ENCODE peak calls at places on chromosomes 12 and 14, in five cellular contexts. One of them, this sample, is unnamed.

GRCh38 chr14:69693145-69693544 is 73.8 kb upstream of the SRSF5 start:
- DNase-seq in activated T-helper 1 cell treated with Interleukin-2 at 50 U/mL for 16 hours: no peak
- DNase-seq in NCI-H1694: peak
- DNase-seq in GDM1: no peak
- DNase-seq in RWPE1: no peak
- DNase-seq in this sample: peak

GRCh38 chr14:97978336-97978735 is 1181.2 kb downstream of the VRK1 start:
- DNase-seq in RWPE1: peak
- DNase-seq in NCI-H1694: peak
- DNase-seq in GDM1: no peak
- DNase-seq in activated T-helper 1 cell treated with Interleukin-2 at 50 U/mL for 16 hours: peak
- DNase-seq in this sample: peak

GRCh38 chr14:96253140-96253539 is 2.9 kb upstream of the BDKRB1 start:
- DNase-seq in GDM1: no peak
- DNase-seq in RWPE1: peak
- DNase-seq in NCI-H1694: peak
- DNase-seq in activated T-helper 1 cell treated with Interleukin-2 at 50 U/mL for 16 hours: no peak
- DNase-seq in this sample: no peak

GRCh38 chr12:9669534-9669933 is at the start of gene CLEC2D:
- DNase-seq in GDM1: no peak
- DNase-seq in activated T-helper 1 cell treated with Interleukin-2 at 50 U/mL for 16 hours: no peak
- DNase-seq in RWPE1: no peak
- DNase-seq in NCI-H1694: no peak
- DNase-seq in this sample: no peak

GRCh38 chr12:24977060-24977459 is 28.2 kb upstream of the BCAT1 start:
- DNase-seq in NCI-H1694: no peak
- DNase-seq in RWPE1: no peak
- DNase-seq in GDM1: no peak
- DNase-seq in activated T-helper 1 cell treated with Interleukin-2 at 50 U/mL for 16 hours: no peak
- DNase-seq in this sample: no peak

GRCh38 chr12:71157601-71158233 is at the start of gene TSPAN8:
- DNase-seq in RWPE1: no peak
- DNase-seq in activated T-helper 1 cell treated with Interleukin-2 at 50 U/mL for 16 hours: no peak
- DNase-seq in NCI-H1694: no peak
- DNase-seq in GDM1: no peak
- DNase-seq in this sample: no peak

GRCh38 chr12:131843527-131843926 is 15.3 kb downstream of the MMP17 start:
- DNase-seq in activated T-helper 1 cell treated with Interleukin-2 at 50 U/mL for 16 hours: no peak
- DNase-seq in GDM1: no peak
- DNase-seq in NCI-H1694: no peak
- DNase-seq in RWPE1: no peak
- DNase-seq in this sample: no peak

GRCh38 chr12:104763163-104763805 is 194.8 kb downstream of the SLC41A2 start:
- DNase-seq in NCI-H1694: no peak
- DNase-seq in RWPE1: peak
- DNase-seq in activated T-helper 1 cell treated with Interleukin-2 at 50 U/mL for 16 hours: no peak
- DNase-seq in GDM1: peak
- DNase-seq in this sample: no peak

GRCh38 chr12:132437252-132438138 is 52.5 kb upstream of the FBRSL1 start:
- DNase-seq in activated T-helper 1 cell treated with Interleukin-2 at 50 U/mL for 16 hours: no peak
- DNase-seq in RWPE1: no peak
- DNase-seq in NCI-H1694: no peak
- DNase-seq in GDM1: no peak
- DNase-seq in this sample: no peak

GRCh38 chr12:102343361-102344121 is 136.8 kb downstream of the IGF1 start:
- DNase-seq in NCI-H1694: no peak
- DNase-seq in activated T-helper 1 cell treated with Interleukin-2 at 50 U/mL for 16 hours: no peak
- DNase-seq in RWPE1: peak
- DNase-seq in GDM1: no peak
- DNase-seq in this sample: no peak

GRCh38 chr14:80213602-80214001 is 2.3 kb upstream of the DIO2 start:
- DNase-seq in GDM1: peak
- DNase-seq in activated T-helper 1 cell treated with Interleukin-2 at 50 U/mL for 16 hours: no peak
- DNase-seq in RWPE1: peak
- DNase-seq in NCI-H1694: peak
- DNase-seq in this sample: no peak

GRCh38 chr14:90427848-90428426 is 31.1 kb downstream of the CALM1 start:
- DNase-seq in activated T-helper 1 cell treated with Interleukin-2 at 50 U/mL for 16 hours: no peak
- DNase-seq in NCI-H1694: no peak
- DNase-seq in RWPE1: no peak
- DNase-seq in GDM1: no peak
- DNase-seq in this sample: peak

GRCh38 chr12:121003650-121004049 is 12.6 kb downstream of the C12orf43 start:
- DNase-seq in GDM1: no peak
- DNase-seq in activated T-helper 1 cell treated with Interleukin-2 at 50 U/mL for 16 hours: no peak
- DNase-seq in NCI-H1694: no peak
- DNase-seq in RWPE1: no peak
- DNase-seq in this sample: no peak

GRCh38 chr12:125533434-125534029 is 468.3 kb downstream of the AACS start:
- DNase-seq in GDM1: no peak
- DNase-seq in NCI-H1694: no peak
- DNase-seq in activated T-helper 1 cell treated with Interleukin-2 at 50 U/mL for 16 hours: no peak
- DNase-seq in RWPE1: peak
- DNase-seq in this sample: peak

GRCh38 chr14:61585598-61586538 is 109.4 kb upstream of the HIF1A start:
- DNase-seq in NCI-H1694: no peak
- DNase-seq in GDM1: no peak
- DNase-seq in activated T-helper 1 cell treated with Interleukin-2 at 50 U/mL for 16 hours: no peak
- DNase-seq in RWPE1: no peak
- DNase-seq in this sample: no peak

GRCh38 chr12:107515446-107515958 is 170.1 kb upstream of the PWP1 start:
- DNase-seq in RWPE1: peak
- DNase-seq in GDM1: no peak
- DNase-seq in activated T-helper 1 cell treated with Interleukin-2 at 50 U/mL for 16 hours: no peak
- DNase-seq in NCI-H1694: no peak
- DNase-seq in this sample: no peak

GRCh38 chr12:47458273-47458672 is 247.6 kb downstream of the RPAP3 start:
- DNase-seq in RWPE1: peak
- DNase-seq in NCI-H1694: no peak
- DNase-seq in activated T-helper 1 cell treated with Interleukin-2 at 50 U/mL for 16 hours: no peak
- DNase-seq in GDM1: no peak
- DNase-seq in this sample: no peak

GRCh38 chr14:76191297-76191696 is 39.6 kb downstream of the GPATCH2L start:
- DNase-seq in RWPE1: no peak
- DNase-seq in GDM1: peak
- DNase-seq in NCI-H1694: no peak
- DNase-seq in activated T-helper 1 cell treated with Interleukin-2 at 50 U/mL for 16 hours: no peak
- DNase-seq in this sample: no peak